ENCODE peak calls at places on chromosomes 5 and 9, in six cellular contexts. D is K562, Q is H1, P is SK-N-SH, G is GM12878, S is HepG2. L is an unnamed sample.

GRCh38 chr9:135523521-135524129 is 2.4 kb downstream of the LCN1 start:
- DNase-seq in Q (no peak), P (no peak), S (no peak), D (peak), G (no peak), L (no peak)

GRCh38 chr5:128551476-128551875 is 13.4 kb upstream of the FBN2 start:
- DNase-seq in Q (no peak), D (no peak), P (no peak), G (no peak), S (no peak), L (peak)

GRCh38 chr9:137321726-137322361 is 19.8 kb upstream of the NRARP start:
- DNase-seq in G (no peak), P (no peak), D (no peak), Q (no peak), S (no peak), L (no peak)

GRCh38 chr5:154371687-154372086 is 74.1 kb upstream of the SAP30L start:
- DNase-seq in Q (no peak), S (no peak), P (no peak), D (no peak), G (no peak), L (peak)

GRCh38 chr5:67361932-67362729 is 165.5 kb upstream of the CD180 start:
- DNase-seq in G (no peak), Q (no peak), S (no peak), P (peak), D (no peak), L (no peak)

GRCh38 chr5:115583474-115583873 is 18.8 kb downstream of the TICAM2 start:
- DNase-seq in G (no peak), Q (no peak), D (no peak), S (no peak), P (no peak), L (peak)

GRCh38 chr9:135346438-135347050 is 133.0 kb upstream of the PPP1R26 start:
- DNase-seq in S (no peak), P (no peak), G (no peak), Q (no peak), D (no peak), L (no peak)

GRCh38 chr5:61965074-61965473 is 340.9 kb upstream of the KIF2A start:
- DNase-seq in D (no peak), G (no peak), P (no peak), S (no peak), Q (no peak), L (no peak)

GRCh38 chr9:128635266-128636023 is 21.2 kb downstream of the DYNC2I2 start:
- DNase-seq in S (peak), G (no peak), D (peak), P (peak), Q (peak), L (peak)

GRCh38 chr9:84331119-84331791 is 9.3 kb downstream of the SLC28A3 start:
- DNase-seq in D (no peak), Q (no peak), P (no peak), G (no peak), S (no peak), L (peak)

GRCh38 chr5:87394407-87394806 is 18.3 kb downstream of the CCNH start:
- DNase-seq in S (no peak), D (no peak), Q (no peak), G (no peak), P (no peak), L (peak)

GRCh38 chr5:150081541-150082283 is 4.6 kb downstream of the CSF1R start:
- DNase-seq in D (no peak), Q (no peak), G (no peak), S (no peak), P (no peak), L (peak)

GRCh38 chr5:123206618-123207320 is 117.7 kb downstream of the PRDM6 start:
- DNase-seq in D (no peak), S (no peak), G (no peak), P (no peak), Q (no peak), L (peak)

GRCh38 chr9:36499156-36499886 is 73.4 kb upstream of the MELK start:
- DNase-seq in S (no peak), Q (no peak), G (no peak), D (no peak), P (peak), L (no peak)

GRCh38 chr9:136545065-136545965 is 533 bp downstream of the NOTCH1 start:
- DNase-seq in D (peak), S (no peak), P (peak), G (no peak), Q (no peak), L (no peak)

GRCh38 chr5:124783285-124783684 is 36.8 kb upstream of the ZNF608 start:
- DNase-seq in G (no peak), P (no peak), D (no peak), Q (no peak), S (no peak), L (no peak)

GRCh38 chr5:103037673-103038455 is 82.1 kb downstream of the GIN1 start:
- DNase-seq in Q (no peak), D (no peak), G (no peak), S (no peak), P (no peak), L (peak)

DNA sequence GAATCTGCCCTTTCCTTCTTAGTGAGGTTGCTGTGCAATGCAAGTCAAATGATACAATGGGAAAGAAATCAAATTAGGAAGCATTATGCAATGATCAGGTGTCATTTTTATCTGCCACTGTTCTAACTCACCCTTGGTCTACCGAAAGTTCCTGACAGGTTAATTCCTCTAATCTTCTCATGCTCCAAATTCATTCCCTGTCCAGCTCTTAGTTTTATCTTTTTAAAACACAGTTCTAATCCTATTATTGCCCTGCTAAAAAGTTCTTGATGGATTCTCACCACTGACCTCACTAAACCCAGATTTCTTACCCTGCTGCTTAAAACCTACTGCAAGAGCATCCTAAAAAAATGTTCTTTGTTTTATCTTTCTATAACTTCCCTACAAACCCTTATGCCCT is 1000.9 kb downstream of the CDH18 start:
- DNase-seq in G (no peak), Q (no peak), P (no peak), D (no peak), S (no peak), L (no peak)
- H3K4me2 ChIP-seq in G (no peak), Q (no peak), P (no peak), D (no peak), S (no peak), L (no peak)

DNA sequence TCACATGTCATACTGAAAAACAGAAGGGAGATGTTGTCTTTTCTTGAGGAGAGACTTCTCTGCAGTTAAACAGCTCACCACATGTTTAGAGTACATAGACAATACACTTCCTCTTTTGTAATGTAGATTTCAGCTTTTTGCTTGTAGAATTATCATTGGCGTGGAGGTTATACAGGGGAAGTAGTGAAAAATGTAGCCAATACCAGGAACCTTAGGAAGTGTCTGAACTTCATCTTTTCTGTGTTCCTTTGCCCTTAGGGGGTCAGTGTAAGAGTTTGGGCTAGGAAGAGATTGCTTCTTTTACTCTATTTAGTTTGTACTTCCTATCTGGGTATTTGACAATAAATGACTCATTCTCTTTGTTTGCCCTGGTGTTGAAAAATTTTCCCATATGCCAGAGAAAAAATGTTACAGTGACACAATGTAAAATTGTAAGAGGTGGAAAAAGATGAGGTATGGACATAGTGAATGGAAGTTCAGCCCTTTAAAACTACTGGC is 21.0 kb upstream of the CDKN2B start:
- DNase-seq in S (peak), G (no peak), Q (no peak), D (no peak), P (no peak), L (peak)
- TF ChIP-seq RFX5 in S (no peak), G (no peak), Q (no peak), D (no peak), P (no peak), L (no peak)

GRCh38 chr9:132768932-132769894 is 98.9 kb downstream of the GTF3C4 start:
- DNase-seq in G (peak), Q (peak), P (peak), D (peak), S (peak), L (peak)
- H2AFZ ChIP-seq in G (peak), Q (peak), P (no peak), D (peak), S (peak), L (peak)

GRCh38 chr9:92293452-92294296 is at the start of gene IARS1:
- DNase-seq in Q (peak), D (peak), S (peak), G (peak), P (peak), L (peak)

GRCh38 chr9:92295827-92296258 is 2.3 kb upstream of the IARS1 start:
- DNase-seq in G (no peak), Q (no peak), S (no peak), P (no peak), D (peak), L (no peak)

GRCh38 chr9:92294297-92294676 is 790 bp upstream of the IARS1 start:
- DNase-seq in S (peak), G (no peak), Q (no peak), D (no peak), P (peak), L (peak)

GRCh38 chr9:92293075-92293354 is 482 bp downstream of the IARS1 start:
- DNase-seq in S (no peak), D (no peak), Q (no peak), G (no peak), P (no peak), L (no peak)

GRCh38 chr9:92295240-92295790 is 1.8 kb upstream of the IARS1 start:
- DNase-seq in Q (no peak), P (no peak), G (no peak), D (no peak), S (no peak), L (no peak)
- H3K4me2 ChIP-seq in Q (no peak), P (no peak), G (no peak), D (peak), S (no peak), L (no peak)

DNA sequence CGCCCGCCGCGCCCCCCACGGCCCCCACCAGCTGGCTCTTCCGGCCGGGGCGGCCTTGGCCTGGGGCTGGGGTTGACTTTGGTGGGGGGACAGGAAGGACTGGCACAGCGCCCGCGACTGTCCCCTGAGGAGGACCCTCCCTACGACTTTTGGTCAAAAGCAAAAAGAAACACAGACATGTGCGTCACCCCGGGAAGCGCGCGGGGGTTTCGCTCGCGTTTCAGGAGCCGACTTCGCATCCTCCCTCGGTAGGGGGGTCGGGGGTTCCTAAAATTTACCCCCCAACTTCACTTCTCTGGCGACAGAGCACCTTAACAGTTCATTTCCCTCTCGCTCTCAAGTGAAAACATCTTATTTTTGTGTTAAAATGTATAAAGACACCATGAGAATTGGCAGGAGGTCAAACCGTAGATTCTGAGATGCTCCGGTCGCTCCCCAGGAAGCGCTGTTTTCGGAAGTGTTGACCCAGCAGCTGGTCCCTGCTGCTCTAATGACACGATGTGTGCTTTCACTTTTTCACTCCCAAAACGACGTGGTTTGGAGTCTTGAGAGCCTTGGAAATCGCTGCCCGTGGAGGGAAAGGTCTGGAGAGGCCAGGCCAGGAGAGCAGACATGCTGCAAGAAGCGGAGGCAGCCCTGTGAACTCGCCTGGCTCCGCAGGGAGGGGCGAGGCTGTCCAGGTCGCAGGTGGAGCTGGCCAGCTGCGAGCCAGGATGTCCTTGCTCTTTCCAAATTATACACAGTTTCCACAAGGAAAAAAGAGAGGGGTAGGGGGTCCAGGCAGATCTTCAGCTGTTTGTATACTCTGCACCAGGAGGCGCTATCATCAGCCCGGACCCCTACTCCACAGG is 248.2 kb upstream of the ANKRD55 start:
- DNase-seq in S (peak), G (peak), Q (no peak), P (peak), D (no peak), L (peak)
- TF ChIP-seq RFX5 in S (no peak), G (no peak), Q (no peak), P (no peak), D (no peak), L (no peak)

DNA sequence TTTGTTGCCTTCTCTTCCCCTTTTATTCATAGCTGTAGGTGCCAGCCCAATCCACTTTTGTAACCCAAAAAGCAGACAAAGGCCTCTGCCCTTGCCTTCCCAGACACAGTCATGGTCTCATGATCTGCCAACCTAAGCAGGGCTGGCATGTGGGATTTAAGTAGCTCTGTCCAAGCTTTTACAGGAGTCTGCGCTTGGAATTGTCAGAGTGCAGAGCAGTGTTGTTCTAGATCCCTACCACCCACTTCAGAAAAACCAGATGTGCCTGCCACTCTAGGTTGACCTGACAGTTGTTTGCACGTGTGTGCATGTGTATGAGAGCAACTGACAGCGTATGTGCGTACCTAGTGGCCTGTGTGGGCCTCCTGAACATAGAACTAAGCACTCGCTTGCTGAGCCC is 87.8 kb upstream of the SPRY4 start:
- DNase-seq in S (no peak), P (no peak), G (no peak), D (no peak), Q (no peak), L (no peak)
- H2AFZ ChIP-seq in S (no peak), P (no peak), G (no peak), D (no peak), Q (no peak), L (no peak)

L was measured in IMR-90.